ENCODE peak calls at places on chromosomes 12 and 14, in ten cellular contexts. One of them, this sample, is unnamed.
A peak's percentile ranks its signal among the peaks of the same experiment; 100 is the strongest.

GRCh38 chr12:69898236-69898635 is 73.2 kb downstream of the MYRFL start:
- DNase-seq in neural progenitor cell: no peak
- DNase-seq in brain microvascular endothelial cell: peak; percentile 18
- DNase-seq in astrocyte: peak; percentile 86
- DNase-seq in lower lobe of right lung: no peak
- DNase-seq in mammary epithelial cell: peak; percentile 70
- DNase-seq in HepG2: no peak
- DNase-seq in CD4-positive, CD25-positive, alpha-beta regulatory T cell: no peak
- DNase-seq in iPS DF 6.9: no peak
- DNase-seq in naive thymus-derived CD4-positive, alpha-beta T cell: no peak
- DNase-seq in this sample: peak; percentile 10

GRCh38 chr12:53191096-53191884 is 10.6 kb upstream of the CSAD start:
- DNase-seq in neural progenitor cell: no peak
- DNase-seq in brain microvascular endothelial cell: no peak
- DNase-seq in astrocyte: no peak
- DNase-seq in lower lobe of right lung: no peak
- DNase-seq in mammary epithelial cell: no peak
- DNase-seq in HepG2: no peak
- DNase-seq in CD4-positive, CD25-positive, alpha-beta regulatory T cell: no peak
- DNase-seq in iPS DF 6.9: no peak
- DNase-seq in naive thymus-derived CD4-positive, alpha-beta T cell: no peak
- DNase-seq in this sample: no peak

GRCh38 chr14:26104686-26105085 is 493.1 kb downstream of the NOVA1 start:
- DNase-seq in neural progenitor cell: no peak
- DNase-seq in brain microvascular endothelial cell: no peak
- DNase-seq in astrocyte: no peak
- DNase-seq in lower lobe of right lung: no peak
- DNase-seq in mammary epithelial cell: no peak
- DNase-seq in HepG2: no peak
- DNase-seq in CD4-positive, CD25-positive, alpha-beta regulatory T cell: no peak
- DNase-seq in iPS DF 6.9: no peak
- DNase-seq in naive thymus-derived CD4-positive, alpha-beta T cell: no peak
- DNase-seq in this sample: no peak

GRCh38 chr12:29157486-29157946 is 8.4 kb downstream of the FAR2 start:
- DNase-seq in neural progenitor cell: no peak
- DNase-seq in brain microvascular endothelial cell: peak; percentile 69
- DNase-seq in astrocyte: peak; percentile 85
- DNase-seq in lower lobe of right lung: no peak
- DNase-seq in mammary epithelial cell: peak; percentile 8
- DNase-seq in HepG2: no peak
- DNase-seq in CD4-positive, CD25-positive, alpha-beta regulatory T cell: no peak
- DNase-seq in iPS DF 6.9: no peak
- DNase-seq in naive thymus-derived CD4-positive, alpha-beta T cell: no peak
- DNase-seq in this sample: no peak

GRCh38 chr12:52787324-52787996 is 8.5 kb downstream of the KRT3 start:
- DNase-seq in neural progenitor cell: no peak
- DNase-seq in brain microvascular endothelial cell: no peak
- DNase-seq in astrocyte: no peak
- DNase-seq in lower lobe of right lung: no peak
- DNase-seq in mammary epithelial cell: no peak
- DNase-seq in HepG2: no peak
- DNase-seq in CD4-positive, CD25-positive, alpha-beta regulatory T cell: no peak
- DNase-seq in iPS DF 6.9: no peak
- DNase-seq in naive thymus-derived CD4-positive, alpha-beta T cell: no peak
- DNase-seq in this sample: no peak

GRCh38 chr14:92362781-92363235 is 39.8 kb downstream of the SLC24A4 start:
- DNase-seq in neural progenitor cell: no peak
- DNase-seq in brain microvascular endothelial cell: peak; percentile 20
- DNase-seq in astrocyte: peak; percentile 27
- DNase-seq in lower lobe of right lung: no peak
- DNase-seq in mammary epithelial cell: no peak
- DNase-seq in HepG2: no peak
- DNase-seq in CD4-positive, CD25-positive, alpha-beta regulatory T cell: no peak
- DNase-seq in iPS DF 6.9: no peak
- DNase-seq in naive thymus-derived CD4-positive, alpha-beta T cell: no peak
- DNase-seq in this sample: peak; percentile 21

GRCh38 chr12:31749024-31749704 is 20.3 kb upstream of the AMN1 start:
- DNase-seq in neural progenitor cell: no peak
- DNase-seq in brain microvascular endothelial cell: peak; percentile 93
- DNase-seq in astrocyte: peak; percentile 99
- DNase-seq in lower lobe of right lung: peak; percentile 67
- DNase-seq in mammary epithelial cell: peak; percentile 100
- DNase-seq in HepG2: peak; percentile 99
- DNase-seq in CD4-positive, CD25-positive, alpha-beta regulatory T cell: peak; percentile 53
- DNase-seq in iPS DF 6.9: peak; percentile 94
- DNase-seq in naive thymus-derived CD4-positive, alpha-beta T cell: no peak
- DNase-seq in this sample: peak; percentile 98

GRCh38 chr12:112590281-112590680 is 171.5 kb downstream of the PTPN11 start:
- DNase-seq in neural progenitor cell: no peak
- DNase-seq in brain microvascular endothelial cell: no peak
- DNase-seq in astrocyte: no peak
- DNase-seq in lower lobe of right lung: no peak
- DNase-seq in mammary epithelial cell: no peak
- DNase-seq in HepG2: no peak
- DNase-seq in CD4-positive, CD25-positive, alpha-beta regulatory T cell: no peak
- DNase-seq in iPS DF 6.9: peak; percentile 45
- DNase-seq in naive thymus-derived CD4-positive, alpha-beta T cell: no peak
- DNase-seq in this sample: no peak

GRCh38 chr14:73248294-73248868 is 11.1 kb downstream of the PAPLN start:
- DNase-seq in neural progenitor cell: no peak
- DNase-seq in brain microvascular endothelial cell: peak; percentile 66
- DNase-seq in astrocyte: peak; percentile 44
- DNase-seq in lower lobe of right lung: no peak
- DNase-seq in mammary epithelial cell: peak; percentile 74
- DNase-seq in HepG2: no peak
- DNase-seq in CD4-positive, CD25-positive, alpha-beta regulatory T cell: no peak
- DNase-seq in iPS DF 6.9: no peak
- DNase-seq in naive thymus-derived CD4-positive, alpha-beta T cell: no peak
- DNase-seq in this sample: peak; percentile 64

GRCh38 chr14:99173086-99173485 is 98.9 kb downstream of the BCL11B start:
- DNase-seq in neural progenitor cell: no peak
- DNase-seq in brain microvascular endothelial cell: no peak
- DNase-seq in astrocyte: no peak
- DNase-seq in lower lobe of right lung: no peak
- DNase-seq in mammary epithelial cell: no peak
- DNase-seq in HepG2: no peak
- DNase-seq in CD4-positive, CD25-positive, alpha-beta regulatory T cell: no peak
- DNase-seq in iPS DF 6.9: no peak
- DNase-seq in naive thymus-derived CD4-positive, alpha-beta T cell: no peak
- DNase-seq in this sample: no peak
- H3K4me3 ChIP-seq in neural progenitor cell: no peak overlapping the region
- H3K4me3 ChIP-seq in brain microvascular endothelial cell: no peak overlapping the region
- H3K4me3 ChIP-seq in astrocyte: no peak overlapping the region
- H3K4me3 ChIP-seq in lower lobe of right lung: no peak overlapping the region
- H3K4me3 ChIP-seq in mammary epithelial cell: no peak overlapping the region
- H3K4me3 ChIP-seq in HepG2: no peak overlapping the region
- H3K4me3 ChIP-seq in CD4-positive, CD25-positive, alpha-beta regulatory T cell: no peak overlapping the region
- H3K4me3 ChIP-seq in iPS DF 6.9: no peak overlapping the region
- H3K4me3 ChIP-seq in naive thymus-derived CD4-positive, alpha-beta T cell: no peak overlapping the region
- H3K4me3 ChIP-seq in this sample: no peak overlapping the region

GRCh38 chr12:54526800-54527630 is 22.4 kb upstream of the PDE1B start:
- DNase-seq in neural progenitor cell: peak; percentile 82
- DNase-seq in brain microvascular endothelial cell: peak; percentile 36
- DNase-seq in astrocyte: no peak
- DNase-seq in lower lobe of right lung: no peak
- DNase-seq in mammary epithelial cell: peak; percentile 14
- DNase-seq in HepG2: peak; percentile 23
- DNase-seq in CD4-positive, CD25-positive, alpha-beta regulatory T cell: no peak
- DNase-seq in iPS DF 6.9: peak; percentile 94
- DNase-seq in naive thymus-derived CD4-positive, alpha-beta T cell: no peak
- DNase-seq in this sample: no peak

GRCh38 chr12:54525383-54525782 is 24.0 kb upstream of the PDE1B start:
- DNase-seq in neural progenitor cell: no peak
- DNase-seq in brain microvascular endothelial cell: no peak
- DNase-seq in astrocyte: no peak
- DNase-seq in lower lobe of right lung: no peak
- DNase-seq in mammary epithelial cell: no peak
- DNase-seq in HepG2: no peak
- DNase-seq in CD4-positive, CD25-positive, alpha-beta regulatory T cell: no peak
- DNase-seq in iPS DF 6.9: no peak
- DNase-seq in naive thymus-derived CD4-positive, alpha-beta T cell: no peak
- DNase-seq in this sample: no peak

GRCh38 chr12:54527631-54527929 is 21.8 kb upstream of the PDE1B start:
- DNase-seq in neural progenitor cell: no peak
- DNase-seq in brain microvascular endothelial cell: no peak
- DNase-seq in astrocyte: no peak
- DNase-seq in lower lobe of right lung: no peak
- DNase-seq in mammary epithelial cell: no peak
- DNase-seq in HepG2: no peak
- DNase-seq in CD4-positive, CD25-positive, alpha-beta regulatory T cell: no peak
- DNase-seq in iPS DF 6.9: no peak
- DNase-seq in naive thymus-derived CD4-positive, alpha-beta T cell: no peak
- DNase-seq in this sample: no peak

GRCh38 chr12:54535474-54535873 is 13.9 kb upstream of the PDE1B start:
- DNase-seq in neural progenitor cell: no peak
- DNase-seq in brain microvascular endothelial cell: no peak
- DNase-seq in astrocyte: no peak
- DNase-seq in lower lobe of right lung: no peak
- DNase-seq in mammary epithelial cell: no peak
- DNase-seq in HepG2: no peak
- DNase-seq in CD4-positive, CD25-positive, alpha-beta regulatory T cell: no peak
- DNase-seq in iPS DF 6.9: no peak
- DNase-seq in naive thymus-derived CD4-positive, alpha-beta T cell: no peak
- DNase-seq in this sample: no peak

DNA sequence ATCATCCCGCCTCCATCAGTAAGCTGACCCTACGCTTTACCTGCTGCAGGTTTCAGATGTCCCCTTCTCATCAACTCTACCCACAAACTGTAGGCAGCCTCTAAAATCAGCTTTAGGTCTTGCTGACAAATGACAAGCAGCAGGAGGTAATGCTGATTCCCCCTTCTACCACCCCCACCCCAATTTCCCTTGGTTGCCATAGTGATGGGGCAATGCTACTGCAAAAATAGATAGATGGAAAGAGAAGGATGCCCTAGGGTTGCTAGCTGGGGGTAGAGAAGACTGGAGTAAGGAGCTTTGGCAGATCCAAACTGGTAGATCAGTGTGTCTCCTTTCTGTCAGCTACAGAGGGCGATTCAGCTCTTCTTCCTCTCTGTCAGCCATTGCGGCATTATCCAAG is 19.8 kb upstream of the PDE1B start:
- DNase-seq in neural progenitor cell: peak; percentile 12
- DNase-seq in brain microvascular endothelial cell: no peak
- DNase-seq in astrocyte: no peak
- DNase-seq in lower lobe of right lung: no peak
- DNase-seq in mammary epithelial cell: no peak
- DNase-seq in HepG2: no peak
- DNase-seq in CD4-positive, CD25-positive, alpha-beta regulatory T cell: no peak
- DNase-seq in iPS DF 6.9: no peak
- DNase-seq in naive thymus-derived CD4-positive, alpha-beta T cell: no peak
- DNase-seq in this sample: no peak
- H3K36me3 ChIP-seq in neural progenitor cell: no peaks in the 10 kb centered on the region
- H3K36me3 ChIP-seq in brain microvascular endothelial cell: no peaks in the 10 kb centered on the region
- H3K36me3 ChIP-seq in astrocyte: no peaks in the 10 kb centered on the region
- H3K36me3 ChIP-seq in lower lobe of right lung: peaks cover 88% of the 10 kb centered on the region
- H3K36me3 ChIP-seq in mammary epithelial cell: no peaks in the 10 kb centered on the region
- H3K36me3 ChIP-seq in HepG2: no peaks in the 10 kb centered on the region
- H3K36me3 ChIP-seq in CD4-positive, CD25-positive, alpha-beta regulatory T cell: peaks cover 98% of the 10 kb centered on the region
- H3K36me3 ChIP-seq in iPS DF 6.9: no peaks in the 10 kb centered on the region
- H3K36me3 ChIP-seq in naive thymus-derived CD4-positive, alpha-beta T cell: peaks cover 84% of the 10 kb centered on the region
- H3K36me3 ChIP-seq in this sample: no peaks in the 10 kb centered on the region

GRCh38 chr12:121499929-121500793 is 80.7 kb downstream of the KDM2B start:
- DNase-seq in neural progenitor cell: peak; percentile 81
- DNase-seq in brain microvascular endothelial cell: peak; percentile 60
- DNase-seq in astrocyte: peak; percentile 15
- DNase-seq in lower lobe of right lung: peak; percentile 81
- DNase-seq in mammary epithelial cell: peak; percentile 43
- DNase-seq in HepG2: peak; percentile 57
- DNase-seq in CD4-positive, CD25-positive, alpha-beta regulatory T cell: peak; percentile 60
- DNase-seq in iPS DF 6.9: no peak
- DNase-seq in naive thymus-derived CD4-positive, alpha-beta T cell: peak; percentile 44
- DNase-seq in this sample: no peak
- H3K4me3 ChIP-seq in neural progenitor cell: no peak overlapping the region
- H3K4me3 ChIP-seq in brain microvascular endothelial cell: peak overlapping the region; percentile 36
- H3K4me3 ChIP-seq in astrocyte: no peak overlapping the region
- H3K4me3 ChIP-seq in lower lobe of right lung: peak overlapping the region; percentile 14
- H3K4me3 ChIP-seq in mammary epithelial cell: no peak overlapping the region
- H3K4me3 ChIP-seq in HepG2: no peak overlapping the region
- H3K4me3 ChIP-seq in CD4-positive, CD25-positive, alpha-beta regulatory T cell: no peak overlapping the region
- H3K4me3 ChIP-seq in iPS DF 6.9: no peak overlapping the region
- H3K4me3 ChIP-seq in naive thymus-derived CD4-positive, alpha-beta T cell: no peak overlapping the region
- H3K4me3 ChIP-seq in this sample: no peak overlapping the region

GRCh38 chr14:103656031-103656757 is 27.2 kb downstream of the KLC1 start:
- DNase-seq in neural progenitor cell: no peak
- DNase-seq in brain microvascular endothelial cell: no peak
- DNase-seq in astrocyte: no peak
- DNase-seq in lower lobe of right lung: no peak
- DNase-seq in mammary epithelial cell: no peak
- DNase-seq in HepG2: no peak
- DNase-seq in CD4-positive, CD25-positive, alpha-beta regulatory T cell: no peak
- DNase-seq in iPS DF 6.9: no peak
- DNase-seq in naive thymus-derived CD4-positive, alpha-beta T cell: no peak
- DNase-seq in this sample: no peak
- H3K36me3 ChIP-seq in neural progenitor cell: peaks cover 5% of the 10 kb centered on the region
- H3K36me3 ChIP-seq in brain microvascular endothelial cell: peaks cover 46% of the 10 kb centered on the region
- H3K36me3 ChIP-seq in astrocyte: peaks cover 46% of the 10 kb centered on the region
- H3K36me3 ChIP-seq in lower lobe of right lung: peaks cover 75% of the 10 kb centered on the region
- H3K36me3 ChIP-seq in mammary epithelial cell: peaks cover 33% of the 10 kb centered on the region
- H3K36me3 ChIP-seq in HepG2: peaks cover 31% of the 10 kb centered on the region
- H3K36me3 ChIP-seq in CD4-positive, CD25-positive, alpha-beta regulatory T cell: peaks cover 68% of the 10 kb centered on the region
- H3K36me3 ChIP-seq in iPS DF 6.9: peaks cover 29% of the 10 kb centered on the region
- H3K36me3 ChIP-seq in naive thymus-derived CD4-positive, alpha-beta T cell: peaks cover 21% of the 10 kb centered on the region
- H3K36me3 ChIP-seq in this sample: peaks cover 5% of the 10 kb centered on the region

DNA sequence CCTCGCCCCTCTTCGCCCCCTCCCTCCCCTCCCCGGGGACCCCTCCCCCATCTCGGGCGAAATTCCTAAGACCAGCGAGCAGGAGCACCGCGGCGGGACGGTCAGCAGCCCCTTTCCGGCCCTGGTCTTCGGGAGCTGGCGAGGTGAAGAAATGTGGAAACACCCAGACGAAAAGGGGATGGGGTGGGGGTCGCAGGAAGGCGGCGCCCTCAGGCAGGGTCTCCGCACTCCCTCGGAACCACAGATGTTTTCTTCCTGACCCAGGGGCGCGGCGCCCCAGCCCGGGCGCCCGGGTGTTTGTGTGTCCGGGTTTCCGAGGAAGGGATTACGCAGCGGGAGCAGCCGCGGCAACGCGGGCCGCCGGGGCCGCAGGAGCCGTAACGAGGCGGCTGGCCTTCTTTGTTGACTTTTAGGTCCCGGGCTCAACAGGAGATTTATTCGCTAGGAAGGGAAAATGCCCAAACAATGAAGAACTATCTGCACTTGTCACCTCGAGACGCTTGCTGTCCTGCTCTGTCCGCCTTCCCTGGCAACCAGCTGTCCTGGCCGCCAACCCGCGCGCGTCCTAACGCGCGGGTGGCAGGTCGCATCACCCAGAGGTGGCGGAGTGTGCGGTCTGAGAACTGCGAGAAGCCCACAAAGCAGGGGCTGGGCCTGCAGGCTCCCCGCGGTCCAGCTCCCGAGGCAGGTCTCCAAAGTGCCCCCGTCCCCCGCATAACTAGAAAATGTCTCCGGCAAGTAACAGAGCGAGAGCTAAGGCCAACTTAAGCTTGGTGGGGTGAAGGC is 7.0 kb downstream of the FOXA1 start:
- DNase-seq in neural progenitor cell: peak; percentile 87
- DNase-seq in brain microvascular endothelial cell: no peak
- DNase-seq in astrocyte: no peak
- DNase-seq in lower lobe of right lung: no peak
- DNase-seq in mammary epithelial cell: no peak
- DNase-seq in HepG2: peak; percentile 68
- DNase-seq in CD4-positive, CD25-positive, alpha-beta regulatory T cell: no peak
- DNase-seq in iPS DF 6.9: no peak
- DNase-seq in naive thymus-derived CD4-positive, alpha-beta T cell: no peak
- DNase-seq in this sample: no peak
- H3K4me3 ChIP-seq in neural progenitor cell: peak overlapping the region; percentile 47
- H3K4me3 ChIP-seq in brain microvascular endothelial cell: no peak overlapping the region
- H3K4me3 ChIP-seq in astrocyte: no peak overlapping the region
- H3K4me3 ChIP-seq in lower lobe of right lung: peak overlapping the region; percentile 60
- H3K4me3 ChIP-seq in mammary epithelial cell: no peak overlapping the region
- H3K4me3 ChIP-seq in HepG2: peak overlapping the region; percentile 72
- H3K4me3 ChIP-seq in CD4-positive, CD25-positive, alpha-beta regulatory T cell: no peak overlapping the region
- H3K4me3 ChIP-seq in iPS DF 6.9: peak overlapping the region; percentile 26
- H3K4me3 ChIP-seq in naive thymus-derived CD4-positive, alpha-beta T cell: no peak overlapping the region
- H3K4me3 ChIP-seq in this sample: no peak overlapping the region

This sample was measured in kidney epithelial cell.